ENCODE peak calls at places on chromosomes 3 and 15, in six cellular contexts. One of them, this sample, is unnamed.

GRCh38 chr15:77597804-77598453 is 34.8 kb downstream of the LINGO1 start:
- DNase-seq in foreskin fibroblast: no peak
- DNase-seq in astrocyte of the spinal cord: no peak
- DNase-seq in psoas muscle: no peak
- DNase-seq in A549: no peak
- DNase-seq in fibroblast of pulmonary artery: peak
- DNase-seq in this sample: no peak

GRCh38 chr15:101025116-101025885 is 106.1 kb downstream of the LRRK1 start:
- DNase-seq in foreskin fibroblast: no peak
- DNase-seq in fibroblast of pulmonary artery: no peak
- DNase-seq in A549: no peak
- DNase-seq in psoas muscle: no peak
- DNase-seq in astrocyte of the spinal cord: no peak
- DNase-seq in this sample: peak

GRCh38 chr3:129599607-129600006 is 6.9 kb downstream of the PLXND1 start:
- DNase-seq in A549: peak
- DNase-seq in psoas muscle: peak
- DNase-seq in foreskin fibroblast: peak
- DNase-seq in fibroblast of pulmonary artery: peak
- DNase-seq in astrocyte of the spinal cord: peak
- DNase-seq in this sample: no peak

GRCh38 chr3:45635475-45636256 is 41.1 kb downstream of the LIMD1 start:
- DNase-seq in A549: peak
- DNase-seq in fibroblast of pulmonary artery: peak
- DNase-seq in foreskin fibroblast: peak
- DNase-seq in astrocyte of the spinal cord: peak
- DNase-seq in psoas muscle: no peak
- DNase-seq in this sample: no peak

GRCh38 chr3:9190276-9190675 is 59.2 kb downstream of the SRGAP3 start:
- DNase-seq in psoas muscle: no peak
- DNase-seq in fibroblast of pulmonary artery: no peak
- DNase-seq in foreskin fibroblast: no peak
- DNase-seq in astrocyte of the spinal cord: no peak
- DNase-seq in A549: no peak
- DNase-seq in this sample: no peak

GRCh38 chr3:111715911-111716523 is 120.9 kb upstream of the ZBED2 start:
- DNase-seq in fibroblast of pulmonary artery: peak
- DNase-seq in foreskin fibroblast: no peak
- DNase-seq in astrocyte of the spinal cord: peak
- DNase-seq in A549: peak
- DNase-seq in psoas muscle: peak
- DNase-seq in this sample: no peak

GRCh38 chr15:90884719-90885431 is 571 bp downstream of the FES start:
- DNase-seq in A549: no peak
- DNase-seq in psoas muscle: no peak
- DNase-seq in foreskin fibroblast: no peak
- DNase-seq in astrocyte of the spinal cord: no peak
- DNase-seq in fibroblast of pulmonary artery: no peak
- DNase-seq in this sample: no peak

GRCh38 chr3:186381424-186382216 is 19.6 kb upstream of the DGKG start:
- DNase-seq in astrocyte of the spinal cord: no peak
- DNase-seq in A549: no peak
- DNase-seq in foreskin fibroblast: no peak
- DNase-seq in psoas muscle: no peak
- DNase-seq in fibroblast of pulmonary artery: no peak
- DNase-seq in this sample: no peak

GRCh38 chr3:14138878-14139659 is 14.2 kb downstream of the TMEM43 start:
- DNase-seq in fibroblast of pulmonary artery: no peak
- DNase-seq in foreskin fibroblast: no peak
- DNase-seq in astrocyte of the spinal cord: no peak
- DNase-seq in A549: no peak
- DNase-seq in psoas muscle: no peak
- DNase-seq in this sample: no peak

GRCh38 chr3:172223870-172224269 is 184.5 kb downstream of the FNDC3B start:
- DNase-seq in fibroblast of pulmonary artery: no peak
- DNase-seq in A549: no peak
- DNase-seq in astrocyte of the spinal cord: no peak
- DNase-seq in psoas muscle: no peak
- DNase-seq in foreskin fibroblast: no peak
- DNase-seq in this sample: no peak

GRCh38 chr15:85545185-85545584 is 164.8 kb downstream of the AKAP13 start:
- DNase-seq in psoas muscle: no peak
- DNase-seq in astrocyte of the spinal cord: no peak
- DNase-seq in fibroblast of pulmonary artery: peak
- DNase-seq in foreskin fibroblast: peak
- DNase-seq in A549: no peak
- DNase-seq in this sample: no peak

GRCh38 chr3:16838561-16838960 is 46.2 kb upstream of the PLCL2 start:
- DNase-seq in foreskin fibroblast: no peak
- DNase-seq in A549: no peak
- DNase-seq in psoas muscle: peak
- DNase-seq in astrocyte of the spinal cord: no peak
- DNase-seq in fibroblast of pulmonary artery: no peak
- DNase-seq in this sample: no peak

GRCh38 chr15:80099246-80099645 is 39.8 kb downstream of the ZFAND6 start:
- DNase-seq in fibroblast of pulmonary artery: no peak
- DNase-seq in psoas muscle: no peak
- DNase-seq in astrocyte of the spinal cord: no peak
- DNase-seq in foreskin fibroblast: no peak
- DNase-seq in A549: no peak
- DNase-seq in this sample: no peak

DNA sequence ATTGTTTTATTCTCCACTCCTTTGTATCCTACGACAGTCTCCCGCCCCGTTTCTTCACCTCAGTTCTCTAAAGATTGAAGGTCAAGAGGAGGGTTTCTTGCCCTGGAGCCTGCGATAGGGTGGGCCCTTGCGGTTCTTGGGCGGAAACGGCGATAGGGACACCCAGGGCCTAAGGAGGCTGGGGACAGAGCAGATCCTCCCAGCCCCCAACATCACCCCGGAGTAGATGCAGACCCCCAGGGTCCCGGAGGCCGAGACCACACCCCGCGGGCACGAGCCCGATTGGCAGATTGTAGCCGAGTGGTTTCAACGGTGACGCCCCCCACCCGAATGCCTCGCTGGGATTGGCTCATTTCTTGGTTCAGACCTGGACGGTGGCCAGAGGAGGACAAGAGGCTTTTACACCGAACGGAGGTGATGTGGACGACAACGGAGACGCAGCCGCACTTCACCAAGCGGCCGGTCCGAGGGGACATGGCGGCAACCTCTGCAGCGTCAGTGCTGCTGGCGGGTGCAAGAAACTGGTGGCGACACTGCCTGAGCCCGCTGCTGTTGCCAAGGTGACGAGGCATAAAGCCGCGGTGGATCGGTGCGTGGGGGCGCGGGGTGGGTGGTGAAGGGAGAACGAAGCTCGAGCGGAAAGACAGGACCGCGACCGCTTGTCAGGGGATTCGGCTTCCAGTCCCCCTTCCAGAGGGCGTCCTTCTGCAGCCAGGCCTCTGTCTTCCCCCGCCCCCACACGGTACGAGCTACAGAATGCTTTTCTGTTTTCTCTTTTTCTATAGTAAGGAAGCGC is 19.0 kb upstream of the MCF2L2 start:
- DNase-seq in astrocyte of the spinal cord: peak
- DNase-seq in A549: peak
- DNase-seq in foreskin fibroblast: peak
- DNase-seq in fibroblast of pulmonary artery: peak
- DNase-seq in psoas muscle: peak
- DNase-seq in this sample: peak
- TF ChIP-seq CTCF in astrocyte of the spinal cord: peak
- TF ChIP-seq CTCF in A549: no peak
- TF ChIP-seq CTCF in foreskin fibroblast: no peak
- TF ChIP-seq CTCF in fibroblast of pulmonary artery: no peak
- TF ChIP-seq CTCF in psoas muscle: no peak
- TF ChIP-seq CTCF in this sample: no peak

DNA sequence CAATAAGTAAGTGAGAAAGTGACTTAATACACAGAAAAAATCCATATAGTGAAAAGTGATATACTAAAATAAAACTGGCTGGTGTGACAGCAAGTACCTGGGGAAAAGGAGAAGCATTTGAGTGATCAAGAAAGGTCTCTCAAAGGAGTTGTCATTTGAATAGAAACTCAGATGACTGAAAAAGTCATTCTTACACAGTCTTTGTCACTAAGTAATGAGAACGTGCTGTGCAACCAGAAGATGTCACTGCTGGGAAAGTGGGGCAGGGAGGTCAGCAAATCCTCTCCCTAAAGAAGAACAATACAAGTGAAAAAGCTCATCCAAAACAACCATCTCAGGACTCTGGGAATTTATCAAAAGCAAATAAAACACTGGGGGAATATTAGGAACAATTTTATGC is 317.5 kb upstream of the TRIM42 start:
- DNase-seq in psoas muscle: no peak
- DNase-seq in foreskin fibroblast: no peak
- DNase-seq in A549: no peak
- DNase-seq in astrocyte of the spinal cord: no peak
- DNase-seq in fibroblast of pulmonary artery: no peak
- DNase-seq in this sample: no peak
- TF ChIP-seq CTCF in psoas muscle: no peak
- TF ChIP-seq CTCF in foreskin fibroblast: no peak
- TF ChIP-seq CTCF in A549: no peak
- TF ChIP-seq CTCF in astrocyte of the spinal cord: peak
- TF ChIP-seq CTCF in fibroblast of pulmonary artery: no peak
- TF ChIP-seq CTCF in this sample: no peak

GRCh38 chr15:73712107-73712506 is 27.9 kb downstream of the CD276 start:
- DNase-seq in A549: no peak
- DNase-seq in psoas muscle: no peak
- DNase-seq in foreskin fibroblast: no peak
- DNase-seq in fibroblast of pulmonary artery: no peak
- DNase-seq in astrocyte of the spinal cord: no peak
- DNase-seq in this sample: no peak
- TF ChIP-seq CTCF in A549: no peak
- TF ChIP-seq CTCF in psoas muscle: no peak
- TF ChIP-seq CTCF in foreskin fibroblast: peak
- TF ChIP-seq CTCF in fibroblast of pulmonary artery: peak
- TF ChIP-seq CTCF in astrocyte of the spinal cord: peak
- TF ChIP-seq CTCF in this sample: no peak

DNA sequence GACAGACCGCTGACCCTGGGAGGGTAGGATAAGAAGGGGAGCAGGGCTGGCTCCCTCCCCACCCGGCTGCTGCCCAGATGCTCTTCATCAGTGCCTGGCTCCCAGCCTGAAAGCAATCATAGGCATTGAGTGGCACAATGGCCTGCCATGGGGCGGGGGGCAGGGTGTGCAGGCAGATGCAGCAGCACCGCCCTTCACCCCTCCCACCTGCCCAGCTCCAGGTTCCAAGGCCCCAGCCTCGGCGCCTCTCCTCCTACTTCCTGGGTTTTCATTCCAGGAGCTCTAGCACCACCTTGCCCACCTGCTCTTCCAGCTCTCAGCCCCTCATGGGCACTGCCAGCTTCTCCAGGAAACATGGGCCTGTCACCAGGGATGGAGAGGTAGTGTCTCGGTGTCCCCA is 101.7 kb downstream of the MEGF11 start:
- DNase-seq in fibroblast of pulmonary artery: no peak
- DNase-seq in psoas muscle: no peak
- DNase-seq in foreskin fibroblast: no peak
- DNase-seq in astrocyte of the spinal cord: no peak
- DNase-seq in A549: peak
- DNase-seq in this sample: no peak
- TF ChIP-seq CTCF in fibroblast of pulmonary artery: no peak
- TF ChIP-seq CTCF in psoas muscle: no peak
- TF ChIP-seq CTCF in foreskin fibroblast: no peak
- TF ChIP-seq CTCF in astrocyte of the spinal cord: no peak
- TF ChIP-seq CTCF in A549: peak
- TF ChIP-seq CTCF in this sample: no peak

GRCh38 chr15:75955720-75956119 is 52.0 kb downstream of the FBXO22 start:
- DNase-seq in A549: no peak
- DNase-seq in psoas muscle: no peak
- DNase-seq in foreskin fibroblast: no peak
- DNase-seq in astrocyte of the spinal cord: no peak
- DNase-seq in fibroblast of pulmonary artery: no peak
- DNase-seq in this sample: no peak
- TF ChIP-seq CTCF in A549: no peak
- TF ChIP-seq CTCF in psoas muscle: no peak
- TF ChIP-seq CTCF in foreskin fibroblast: no peak
- TF ChIP-seq CTCF in astrocyte of the spinal cord: no peak
- TF ChIP-seq CTCF in fibroblast of pulmonary artery: no peak
- TF ChIP-seq CTCF in this sample: peak

GRCh38 chr3:40588406-40588805 is 63.6 kb downstream of the ZNF621 start:
- DNase-seq in fibroblast of pulmonary artery: no peak
- DNase-seq in psoas muscle: no peak
- DNase-seq in A549: no peak
- DNase-seq in foreskin fibroblast: no peak
- DNase-seq in astrocyte of the spinal cord: no peak
- DNase-seq in this sample: no peak
- TF ChIP-seq CTCF in fibroblast of pulmonary artery: no peak
- TF ChIP-seq CTCF in psoas muscle: no peak
- TF ChIP-seq CTCF in A549: no peak
- TF ChIP-seq CTCF in foreskin fibroblast: no peak
- TF ChIP-seq CTCF in astrocyte of the spinal cord: no peak
- TF ChIP-seq CTCF in this sample: no peak

GRCh38 chr3:98657429-98657828 is 64.0 kb upstream of the CPOX start:
- DNase-seq in fibroblast of pulmonary artery: no peak
- DNase-seq in foreskin fibroblast: no peak
- DNase-seq in astrocyte of the spinal cord: no peak
- DNase-seq in psoas muscle: no peak
- DNase-seq in A549: peak
- DNase-seq in this sample: no peak
- TF ChIP-seq CTCF in fibroblast of pulmonary artery: no peak
- TF ChIP-seq CTCF in foreskin fibroblast: no peak
- TF ChIP-seq CTCF in astrocyte of the spinal cord: peak
- TF ChIP-seq CTCF in psoas muscle: no peak
- TF ChIP-seq CTCF in A549: peak
- TF ChIP-seq CTCF in this sample: peak

DNA sequence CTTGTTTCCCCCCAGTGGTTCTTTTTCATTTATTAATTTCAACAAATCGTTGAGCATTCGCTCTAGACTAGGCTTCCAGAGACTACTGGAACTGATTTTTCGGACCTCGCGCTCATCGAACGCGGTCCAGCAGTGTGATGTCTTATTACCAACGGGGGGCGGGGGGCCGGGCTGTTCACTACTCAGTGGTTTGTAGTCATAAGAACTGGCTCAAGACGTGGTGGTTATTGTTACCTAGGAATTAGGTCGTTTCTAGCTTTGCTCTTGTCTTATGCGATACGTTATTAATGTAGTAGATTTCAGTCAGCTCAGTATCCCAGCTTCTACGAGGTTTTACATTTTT is 855 bp downstream of the RBM5 start:
- DNase-seq in psoas muscle: no peak
- DNase-seq in astrocyte of the spinal cord: peak
- DNase-seq in fibroblast of pulmonary artery: no peak
- DNase-seq in A549: no peak
- DNase-seq in foreskin fibroblast: no peak
- DNase-seq in this sample: no peak
- TF ChIP-seq CTCF in psoas muscle: no peak
- TF ChIP-seq CTCF in astrocyte of the spinal cord: no peak
- TF ChIP-seq CTCF in fibroblast of pulmonary artery: no peak
- TF ChIP-seq CTCF in A549: no peak
- TF ChIP-seq CTCF in foreskin fibroblast: no peak
- TF ChIP-seq CTCF in this sample: no peak

GRCh38 chr3:126536126-126536525 is 12.2 kb downstream of the CHST13 start:
- DNase-seq in psoas muscle: no peak
- DNase-seq in foreskin fibroblast: no peak
- DNase-seq in astrocyte of the spinal cord: no peak
- DNase-seq in A549: no peak
- DNase-seq in fibroblast of pulmonary artery: no peak
- DNase-seq in this sample: no peak
- TF ChIP-seq CTCF in psoas muscle: no peak
- TF ChIP-seq CTCF in foreskin fibroblast: no peak
- TF ChIP-seq CTCF in astrocyte of the spinal cord: no peak
- TF ChIP-seq CTCF in A549: no peak
- TF ChIP-seq CTCF in fibroblast of pulmonary artery: no peak
- TF ChIP-seq CTCF in this sample: no peak

This sample was measured in type B pancreatic cell.